ENCODE peak calls at places on chromosomes 1 and 21, in four cellular contexts. P is amygdala, U is Calu3, E is germinal center. H is an unnamed sample.

GRCh38 chr1:212860713-212861581 is 2.9 kb downstream of the FLVCR1 start:
- DNase-seq in U (no peak), E (no peak), P (no peak), H (no peak)

GRCh38 chr1:29531596-29531995 is 295.3 kb downstream of the PTPRU start:
- DNase-seq in E (no peak), U (no peak), P (no peak), H (no peak)

GRCh38 chr21:42308914-42309752 is 6.1 kb downstream of the TFF3 start:
- DNase-seq in P (no peak), U (no peak), E (no peak), H (no peak)

GRCh38 chr1:25522240-25522639 is 21.2 kb upstream of the LDLRAP1 start:
- DNase-seq in P (peak; percentile 14), E (no peak), U (no peak), H (peak; percentile 46)

GRCh38 chr1:37752583-37753471 is 12.1 kb downstream of the EPHA10 start:
- DNase-seq in U (peak; percentile 74), E (peak; percentile 40), P (no peak), H (no peak)

GRCh38 chr1:237500566-237500965 is 390.2 kb downstream of the ZP4 start:
- DNase-seq in E (no peak), P (no peak), U (no peak), H (no peak)

GRCh38 chr1:32861904-32862698 is 8.6 kb downstream of the FNDC5 start:
- DNase-seq in E (no peak), U (no peak), P (peak; percentile 28), H (no peak)

GRCh38 chr1:194045416-194045815 is 859.0 kb upstream of the B3GALT2 start:
- DNase-seq in U (no peak), P (no peak), E (no peak), H (no peak)

GRCh38 chr1:13540871-13541270 is 27.1 kb upstream of the LRRC38 start:
- DNase-seq in E (no peak), P (peak; percentile 46), U (no peak), H (no peak)

GRCh38 chr1:200428482-200429205 is 18.8 kb upstream of the ZNF281 start:
- DNase-seq in E (no peak), U (no peak), P (no peak), H (no peak)

GRCh38 chr1:38941527-38942019 is at the start of gene RHBDL2:
- DNase-seq in E (no peak), U (peak; percentile 65), P (peak; percentile 74), H (peak; percentile 46)

GRCh38 chr1:16498573-16499359 is 15.3 kb downstream of the RNU1-1 start:
- DNase-seq in U (peak; percentile 90), P (peak; percentile 83), E (peak; percentile 95), H (peak; percentile 75)

GRCh38 chr1:22812993-22813790 is 102.6 kb downstream of the EPHB2 start:
- DNase-seq in U (no peak), P (no peak), E (no peak), H (no peak)

GRCh38 chr1:40532844-40533424 is 1.5 kb downstream of the ZNF684 start:
- DNase-seq in P (peak; percentile 33), U (peak; percentile 48), E (peak; percentile 77), H (no peak)

GRCh38 chr1:219538886-219539285 is 74.0 kb downstream of the ZC3H11B start:
- DNase-seq in U (no peak), E (no peak), P (no peak), H (no peak)

GRCh38 chr21:45922648-45923047 is 58.9 kb upstream of the COL6A1 start:
- DNase-seq in U (no peak), P (peak; percentile 29), E (no peak), H (no peak)

GRCh38 chr1:9399510-9400424 is 107.1 kb downstream of the SPSB1 start:
- DNase-seq in P (peak; percentile 70), U (no peak), E (no peak), H (no peak)

GRCh38 chr1:230210326-230210978 is 143.4 kb downstream of the GALNT2 start:
- DNase-seq in P (no peak), U (no peak), E (no peak), H (no peak)

GRCh38 chr1:36207339-36207738 is 16.9 kb upstream of the THRAP3 start:
- DNase-seq in E (no peak), U (no peak), P (no peak), H (peak; percentile 3)

GRCh38 chr1:175191654-175192053 is 922 bp downstream of the KIAA0040 start:
- DNase-seq in P (no peak), E (peak; percentile 55), U (peak; percentile 21), H (no peak)

GRCh38 chr1:147539122-147539575 is 2.2 kb upstream of the BCL9 start:
- DNase-seq in E (no peak), P (no peak), U (peak; percentile 67), H (no peak)

GRCh38 chr1:111990878-111991760 is 1.7 kb upstream of the KCND3 start:
- DNase-seq in U (peak; percentile 55), E (no peak), P (peak; percentile 76), H (peak; percentile 67)

GRCh38 chr1:24186711-24186992 is 437 bp downstream of the IFNLR1 start:
- DNase-seq in E (no peak), U (no peak), P (no peak), H (no peak)

GRCh38 chr1:224525411-224526040 is 90.6 kb upstream of the CNIH3 start:
- DNase-seq in U (no peak), E (no peak), P (no peak), H (no peak)

GRCh38 chr1:116314305-116314919 is 58.6 kb upstream of the ATP1A1 start:
- DNase-seq in E (no peak), P (no peak), U (no peak), H (no peak)

GRCh38 chr1:225846331-225847310 is 35.6 kb downstream of the TMEM63A start:
- DNase-seq in U (no peak), P (no peak), E (no peak), H (no peak)

GRCh38 chr21:37552496-37553399 is 186.2 kb downstream of the DYRK1A start:
- DNase-seq in P (no peak), E (no peak), U (no peak), H (no peak)

GRCh38 chr1:70874063-70874462 is 173.6 kb downstream of the PTGER3 start:
- DNase-seq in U (no peak), E (no peak), P (peak; percentile 5), H (no peak)

GRCh38 chr1:223234534-223234933 is 91.5 kb upstream of the TLR5 start:
- DNase-seq in P (no peak), U (no peak), E (no peak), H (no peak)

GRCh38 chr1:163656367-163656766 is 334.6 kb downstream of the NUF2 start:
- DNase-seq in U (no peak), E (no peak), P (no peak), H (no peak)

GRCh38 chr1:230825061-230825803 is 43.1 kb downstream of the C1orf198 start:
- DNase-seq in P (peak; percentile 28), U (peak; percentile 50), E (no peak), H (no peak)

GRCh38 chr21:24486973-24487372 is 1120.3 kb downstream of the MRPL39 start:
- DNase-seq in E (no peak), P (no peak), U (no peak), H (no peak)

GRCh38 chr1:45802343-45803298 is 791 bp upstream of the MAST2 start:
- DNase-seq in P (no peak), U (peak; percentile 69), E (peak; percentile 25), H (no peak)

GRCh38 chr1:161820914-161821313 is 54.8 kb downstream of the ATF6 start:
- DNase-seq in P (no peak), E (no peak), U (no peak), H (no peak)

GRCh38 chr21:16285646-16286223 is 556.0 kb downstream of the USP25 start:
- DNase-seq in U (no peak), P (peak; percentile 44), E (no peak), H (no peak)

GRCh38 chr21:36125513-36126121 is 9.3 kb upstream of the CBR3 start:
- DNase-seq in P (peak; percentile 81), U (peak; percentile 36), E (peak; percentile 44), H (no peak)